ENCODE peak calls at places on chromosomes 16 and 17, in seven cellular contexts. X is heart left ventricle; Z is tibial artery; E is psoas muscle; G is cardiac fibroblast; R is CD4-positive, alpha-beta T cell; O is neural crest cell. A is an unnamed sample.

GRCh38 chr17:2076461-2076984 is 21.6 kb downstream of the HIC1 start:
- DNase-seq in E (no peak), O (no peak), G (peak), Z (no peak), R (no peak), X (no peak), A (no peak)

GRCh38 chr17:34276826-34277225 is 6.8 kb downstream of the CCL7 start:
- DNase-seq in E (no peak), R (no peak), X (no peak), O (no peak), Z (no peak), G (peak), A (no peak)

GRCh38 chr17:47315451-47316266 is 8.1 kb upstream of the EFCAB13 start:
- DNase-seq in E (no peak), R (no peak), X (peak), G (peak), Z (no peak), O (no peak), A (no peak)

GRCh38 chr17:35423761-35424160 is 8.5 kb downstream of the SLFN12 start:
- DNase-seq in X (no peak), O (no peak), R (no peak), E (no peak), Z (no peak), G (peak), A (no peak)

GRCh38 chr16:80114699-80115098 is 426.1 kb upstream of the DYNLRB2 start:
- DNase-seq in O (no peak), R (no peak), G (no peak), X (no peak), Z (no peak), E (no peak), A (no peak)

GRCh38 chr17:32746280-32746679 is 130.6 kb downstream of the MYO1D start:
- DNase-seq in R (no peak), O (no peak), X (no peak), G (no peak), E (no peak), Z (no peak), A (no peak)

GRCh38 chr16:49504023-49504364 is 130.4 kb downstream of the C16orf78 start:
- DNase-seq in G (no peak), Z (no peak), O (no peak), R (no peak), E (no peak), X (no peak), A (no peak)

GRCh38 chr17:3796110-3796821 is 4.7 kb downstream of the ITGAE start:
- DNase-seq in G (no peak), X (no peak), E (no peak), O (no peak), R (peak), Z (no peak), A (no peak)

GRCh38 chr16:57185446-57185944 is 344 bp downstream of the PSME3IP1 start:
- DNase-seq in Z (peak), O (peak), X (peak), R (peak), E (peak), G (peak), A (no peak)

GRCh38 chr17:17497845-17498520 is 1.8 kb upstream of the RASD1 start:
- DNase-seq in E (peak), R (no peak), O (no peak), Z (no peak), G (no peak), X (no peak), A (no peak)

GRCh38 chr17:1592751-1593629 is 30.4 kb upstream of the PITPNA start:
- DNase-seq in O (no peak), Z (no peak), E (no peak), X (no peak), R (no peak), G (no peak), A (no peak)

GRCh38 chr16:76371441-76371840 is 94.2 kb downstream of the CNTNAP4 start:
- DNase-seq in G (no peak), Z (no peak), R (no peak), X (no peak), E (no peak), O (no peak), A (no peak)

GRCh38 chr17:56681561-56682266 is 88.2 kb downstream of the NOG start:
- DNase-seq in E (no peak), X (no peak), R (no peak), G (peak), Z (no peak), O (no peak), A (no peak)

GRCh38 chr17:80265205-80266068 is 4.8 kb downstream of the RNF213 start:
- DNase-seq in O (no peak), E (no peak), G (no peak), X (no peak), Z (no peak), R (peak), A (no peak)

GRCh38 chr17:1762906-1763829 is 1.3 kb downstream of the SERPINF1 start:
- DNase-seq in X (peak), E (peak), Z (peak), O (no peak), R (no peak), G (peak), A (no peak)

GRCh38 chr17:80861892-80862291 is 129.7 kb upstream of the CHMP6 start:
- DNase-seq in G (peak), Z (no peak), R (peak), E (no peak), X (no peak), O (peak), A (no peak)

GRCh38 chr17:30336369-30337171 is 2.7 kb upstream of the TMIGD1 start:
- DNase-seq in X (no peak), G (peak), E (no peak), O (peak), R (peak), Z (no peak), A (no peak)

GRCh38 chr16:73058616-73059409 is 10.9 kb upstream of the ZFHX3 start:
- DNase-seq in E (peak), Z (peak), X (peak), R (no peak), G (peak), O (peak), A (no peak)

GRCh38 chr17:48441862-48442261 is 11.8 kb upstream of the SKAP1 start:
- DNase-seq in X (no peak), R (no peak), G (no peak), O (no peak), E (no peak), Z (no peak), A (no peak)

GRCh38 chr17:71855000-71855399 is 265.8 kb upstream of the SOX9 start:
- DNase-seq in Z (no peak), O (no peak), R (no peak), X (no peak), G (no peak), E (no peak), A (no peak)

GRCh38 chr16:85991856-85992255 is 92.9 kb downstream of the IRF8 start:
- DNase-seq in O (no peak), G (no peak), E (no peak), Z (no peak), X (no peak), R (no peak), A (no peak)

GRCh38 chr17:43389022-43389947 is 9.5 kb upstream of the ARL4D start:
- DNase-seq in O (peak), R (peak), Z (peak), X (peak), E (peak), G (peak), A (peak)

GRCh38 chr17:43434902-43435319 is 36.1 kb downstream of the ARL4D start:
- DNase-seq in X (no peak), O (no peak), R (no peak), G (no peak), E (no peak), Z (no peak), A (no peak)

GRCh38 chr17:327971-328370 is 24.6 kb downstream of the RPH3AL start:
- DNase-seq in O (no peak), Z (peak), E (no peak), G (no peak), R (no peak), X (no peak), A (no peak)

GRCh38 chr16:8632675-8633182 is 11.2 kb downstream of the METTL22 start:
- DNase-seq in Z (peak), E (peak), R (no peak), X (peak), O (no peak), G (no peak), A (peak)

GRCh38 chr17:77098884-77099545 is 41.8 kb upstream of the SEC14L1 start:
- DNase-seq in X (peak), Z (peak), G (peak), E (no peak), R (no peak), O (no peak), A (peak)

GRCh38 chr16:67917140-67917851 is 14.4 kb downstream of the CTRL start:
- DNase-seq in X (peak), E (no peak), R (no peak), O (no peak), G (peak), Z (no peak), A (no peak)

GRCh38 chr17:2386400-2387085 is 14.3 kb downstream of the MNT start:
- DNase-seq in X (no peak), Z (no peak), R (no peak), E (peak), G (no peak), O (no peak), A (no peak)

GRCh38 chr16:20918486-20919239 is 18.1 kb downstream of the LYRM1 start:
- DNase-seq in G (peak), R (no peak), X (peak), O (no peak), E (peak), Z (no peak), A (no peak)

GRCh38 chr16:51916814-51917213 is 630.1 kb downstream of the TOX3 start:
- DNase-seq in R (no peak), O (no peak), E (no peak), X (no peak), G (no peak), Z (no peak), A (no peak)

GRCh38 chr16:79278506-79278905 is 322.0 kb downstream of the MAF start:
- DNase-seq in Z (no peak), R (peak), O (no peak), G (no peak), X (no peak), E (no peak), A (no peak)

GRCh38 chr16:14628806-14629611 is 1.1 kb downstream of the PARN start:
- DNase-seq in O (no peak), Z (no peak), R (no peak), G (peak), X (no peak), E (no peak), A (no peak)

GRCh38 chr16:87474566-87474996 is 18.2 kb downstream of the ZCCHC14 start:
- DNase-seq in R (no peak), Z (no peak), O (no peak), X (no peak), G (no peak), E (no peak), A (no peak)

GRCh38 chr17:4968916-4969550 is 1.4 kb upstream of the SPAG7 start:
- DNase-seq in O (no peak), G (peak), X (no peak), E (peak), R (no peak), Z (no peak), A (no peak)

GRCh38 chr16:1537763-1538289 is 4.4 kb downstream of the TMEM204 start:
- DNase-seq in O (no peak), X (no peak), R (peak), E (no peak), Z (no peak), G (no peak), A (no peak)

GRCh38 chr16:23181506-23181905 is 1.0 kb upstream of the SCNN1G start:
- DNase-seq in E (no peak), O (no peak), X (no peak), Z (no peak), G (no peak), R (no peak), A (no peak)

GRCh38 chr16:23185661-23186060 is 3.1 kb downstream of the SCNN1G start:
- DNase-seq in E (no peak), R (no peak), Z (no peak), G (no peak), O (no peak), X (no peak), A (no peak)

GRCh38 chr16:23182206-23182674 is 305 bp upstream of the SCNN1G start:
- DNase-seq in E (peak), G (peak), R (peak), Z (peak), O (peak), X (peak), A (no peak)

GRCh38 chr16:23182675-23183485 is at the start of gene SCNN1G:
- DNase-seq in X (no peak), O (peak), Z (no peak), E (peak), G (no peak), R (no peak), A (no peak)

GRCh38 chr16:23183486-23183862 is 929 bp downstream of the SCNN1G start:
- DNase-seq in O (no peak), G (no peak), Z (no peak), R (no peak), X (no peak), E (no peak), A (no peak)
- TF ChIP-seq CTCF in O (no peak), G (no peak), Z (no peak), R (no peak), X (no peak), E (no peak), A (no peak)

DNA sequence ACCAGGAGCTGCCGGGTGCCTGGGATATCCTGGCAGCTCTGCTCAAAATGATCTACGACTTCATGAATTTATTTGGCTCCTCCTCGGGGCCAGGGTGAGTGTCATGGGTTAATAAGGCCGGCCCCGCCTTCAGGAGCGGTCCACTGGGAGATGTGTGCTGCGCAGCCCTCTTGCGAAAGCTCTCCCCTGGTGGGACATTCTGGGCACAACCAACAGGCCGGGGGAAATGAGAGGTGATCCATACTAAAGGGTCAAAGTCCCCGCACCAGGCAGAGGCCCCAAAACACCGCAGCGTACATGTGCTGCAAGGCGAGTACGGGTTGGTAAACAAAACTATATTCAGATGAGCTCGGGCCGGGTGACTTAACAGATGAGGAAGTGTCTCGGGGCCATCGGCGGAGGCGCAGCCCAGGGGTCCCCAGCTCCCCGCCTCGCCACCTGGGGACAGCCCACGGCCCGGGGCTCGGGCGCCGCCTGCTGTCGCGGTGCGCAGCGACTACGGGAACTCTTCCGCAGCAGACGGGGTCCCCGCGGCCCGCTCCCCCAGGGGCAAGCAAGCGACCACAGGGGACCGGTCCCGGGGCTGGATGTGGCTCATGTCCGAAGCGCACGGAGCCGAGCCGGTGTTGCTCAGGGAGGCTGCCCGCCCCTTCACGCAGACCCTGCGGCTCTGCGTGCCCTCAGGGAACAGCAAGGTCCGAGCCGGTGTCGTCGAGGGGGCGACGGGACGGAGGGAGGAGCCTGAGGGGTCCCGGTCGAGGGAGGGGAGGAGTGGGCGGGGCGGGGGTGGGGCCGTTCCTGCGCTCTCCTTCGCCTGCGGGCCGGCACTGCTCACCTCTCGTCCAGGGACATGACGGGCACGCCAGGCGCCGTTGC is at the start of gene RAB37:
- DNase-seq in G (peak), X (no peak), E (peak), R (peak), O (no peak), Z (no peak), A (peak)
- TF ChIP-seq CTCF in G (peak), X (peak), E (peak), R (peak), O (peak), Z (no peak), A (peak)

GRCh38 chr16:66604376-66605176 is at the start of gene CMTM3:
- DNase-seq in X (peak), G (peak), O (peak), Z (peak), E (peak), R (peak), A (peak)
- TF ChIP-seq CTCF in X (peak), G (peak), O (peak), Z (peak), E (peak), R (peak), A (peak)

GRCh38 chr17:38333635-38334295 is 10.0 kb downstream of the GPR179 start:
- DNase-seq in X (no peak), E (no peak), G (peak), R (peak), Z (no peak), O (peak), A (peak)

GRCh38 chr17:38329808-38330730 is 13.7 kb downstream of the GPR179 start:
- DNase-seq in G (no peak), X (no peak), Z (no peak), O (no peak), E (no peak), R (no peak), A (no peak)

GRCh38 chr17:38334480-38335364 is 9.0 kb downstream of the GPR179 start:
- DNase-seq in Z (no peak), X (no peak), O (no peak), E (no peak), G (no peak), R (no peak), A (peak)

GRCh38 chr17:38330941-38331411 is 12.8 kb downstream of the GPR179 start:
- DNase-seq in G (no peak), Z (no peak), O (no peak), X (no peak), R (no peak), E (no peak), A (no peak)

GRCh38 chr17:38332735-38333134 is 11.0 kb downstream of the GPR179 start:
- DNase-seq in R (no peak), O (no peak), G (no peak), Z (no peak), X (no peak), E (no peak), A (no peak)
- TF ChIP-seq CTCF in R (no peak), O (no peak), G (no peak), Z (no peak), X (no peak), E (no peak), A (no peak)

DNA sequence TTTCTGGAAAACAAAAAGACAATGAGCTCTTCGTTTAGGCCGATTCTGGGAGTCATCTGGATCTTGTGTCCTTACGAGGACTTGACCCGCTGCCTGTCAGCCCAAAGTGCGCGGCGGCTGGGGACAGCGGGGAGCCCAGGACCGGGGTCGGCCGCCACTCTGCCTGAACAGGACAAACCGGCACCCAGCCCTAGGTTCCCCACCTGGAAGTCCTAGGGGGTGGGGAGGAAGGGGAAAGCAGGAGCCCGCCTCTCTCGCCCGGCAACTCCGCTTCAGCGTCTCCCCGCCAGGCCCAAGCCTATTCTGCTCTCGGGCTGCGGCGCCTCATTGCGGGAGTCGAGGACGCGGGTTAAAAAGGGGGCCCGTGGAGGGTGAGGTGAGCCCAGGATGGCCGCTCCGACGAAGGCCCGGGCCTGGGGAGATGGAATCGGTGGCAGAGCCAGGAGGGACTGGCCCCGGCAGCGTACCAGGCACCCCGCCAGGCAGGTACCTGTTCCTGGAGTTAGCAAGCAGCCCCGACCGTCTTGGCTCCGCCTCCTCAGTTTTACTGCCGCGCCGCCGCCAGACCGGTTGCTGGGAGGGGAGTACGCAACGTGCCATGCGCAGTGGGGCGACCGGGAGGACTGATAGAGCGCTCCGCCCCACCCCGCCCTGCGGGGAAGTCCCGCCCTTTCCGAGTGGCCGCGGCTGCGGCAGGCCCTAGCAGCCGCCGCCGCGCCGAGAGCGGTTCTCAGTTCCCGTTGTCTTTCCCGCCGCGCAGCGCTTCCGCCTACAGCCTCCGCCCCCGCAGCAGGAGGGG is at the start of gene STRADA:
- DNase-seq in X (peak), E (peak), Z (peak), R (peak), G (peak), O (peak), A (peak)
- TF ChIP-seq CTCF in X (no peak), E (no peak), Z (no peak), R (no peak), G (no peak), O (no peak), A (no peak)

GRCh38 chr16:25134306-25134705 is 22.8 kb downstream of the LCMT1 start:
- DNase-seq in G (no peak), X (no peak), Z (no peak), E (no peak), R (no peak), O (no peak), A (no peak)

GRCh38 chr16:25138130-25138529 is 26.6 kb downstream of the LCMT1 start:
- DNase-seq in Z (no peak), E (no peak), G (no peak), X (no peak), R (no peak), O (no peak), A (no peak)

GRCh38 chr16:25140459-25140858 is 28.9 kb downstream of the LCMT1 start:
- DNase-seq in E (no peak), Z (no peak), X (no peak), R (no peak), G (no peak), O (no peak), A (no peak)

GRCh38 chr16:25135239-25135878 is 23.8 kb downstream of the LCMT1 start:
- DNase-seq in R (no peak), G (peak), O (no peak), Z (no peak), E (no peak), X (no peak), A (no peak)
- TF ChIP-seq CTCF in R (no peak), G (peak), O (no peak), Z (no peak), E (no peak), X (no peak), A (no peak)

DNA sequence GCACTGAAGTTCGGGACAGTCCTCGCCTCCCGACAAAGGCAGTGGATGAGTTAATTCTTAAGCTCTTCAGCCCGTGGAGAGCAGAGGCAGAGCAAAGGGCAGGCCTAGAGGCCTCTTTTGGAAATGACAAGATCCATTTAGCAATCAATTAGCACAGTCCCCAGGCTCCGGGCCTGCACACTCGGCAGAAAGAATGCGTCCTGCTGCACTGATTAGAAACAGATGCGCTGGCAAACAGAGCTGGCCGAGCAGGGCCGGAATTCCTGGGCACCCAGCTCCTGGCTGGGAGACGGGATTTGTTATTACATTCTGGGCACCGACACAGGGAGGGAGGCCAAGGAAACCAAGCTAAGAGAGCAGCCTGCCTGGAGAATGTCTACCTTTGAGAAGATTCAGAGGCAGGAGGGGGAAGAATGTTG is 162.9 kb downstream of the COPRS start:
- DNase-seq in O (peak), X (peak), E (peak), Z (peak), G (peak), R (no peak), A (no peak)
- TF ChIP-seq CTCF in O (peak), X (peak), E (peak), Z (no peak), G (peak), R (no peak), A (no peak)

GRCh38 chr17:50056217-50056960 is 479 bp downstream of the ITGA3 start:
- DNase-seq in E (peak), X (peak), G (peak), O (peak), R (peak), Z (peak), A (peak)
- TF ChIP-seq CTCF in E (peak), X (no peak), G (peak), O (peak), R (peak), Z (no peak), A (no peak)

A was measured in CD14-positive monocyte.